ENCODE peak calls at places on chromosomes 11 and 22, in five cellular contexts. Y, K, V, W and T are unnamed samples.

GRCh38 chr11:11149671-11150459 is 203.2 kb downstream of the CSNK2A3 start:
- DNase-seq in V (no peak), W (no peak), K (no peak), Y (no peak), T (no peak)

GRCh38 chr22:48444320-48445112 is 1383.2 kb downstream of the BRD1 start:
- DNase-seq in V (no peak), Y (no peak), K (no peak), W (no peak), T (peak; percentile 6)

GRCh38 chr11:24064309-24064903 is 432.4 kb upstream of the LUZP2 start:
- DNase-seq in W (no peak), V (no peak), K (no peak), Y (no peak), T (no peak)

GRCh38 chr11:20638074-20638473 is 31.3 kb upstream of the NELL1 start:
- DNase-seq in K (no peak), W (no peak), V (no peak), Y (no peak), T (no peak)

GRCh38 chr11:113550179-113550578 is 75.0 kb upstream of the DRD2 start:
- DNase-seq in V (no peak), W (no peak), K (no peak), Y (no peak), T (no peak)

GRCh38 chr11:69971741-69972140 is 106.4 kb upstream of the ANO1 start:
- DNase-seq in W (no peak), V (no peak), Y (no peak), K (no peak), T (no peak)

GRCh38 chr11:26820739-26821138 is 98.9 kb upstream of the SLC5A12 start:
- DNase-seq in V (no peak), W (no peak), Y (peak; percentile 92), K (no peak), T (no peak)

GRCh38 chr22:36439481-36440271 is 41.8 kb downstream of the TXN2 start:
- DNase-seq in K (no peak), V (peak; percentile 85), Y (peak; percentile 93), W (peak; percentile 65), T (peak; percentile 61)

GRCh38 chr11:36478700-36479329 is 31.3 kb downstream of the TRAF6 start:
- DNase-seq in K (no peak), V (peak; percentile 35), Y (peak; percentile 76), W (no peak), T (peak; percentile 80)

GRCh38 chr11:14320020-14320419 is 39.0 kb downstream of the RRAS2 start:
- DNase-seq in W (no peak), V (no peak), K (no peak), Y (no peak), T (no peak)

GRCh38 chr11:16924826-16925494 is 89.3 kb downstream of the PLEKHA7 start:
- DNase-seq in Y (peak; percentile 68), V (peak; percentile 96), K (peak; percentile 82), W (peak; percentile 44), T (peak; percentile 89)

GRCh38 chr22:50229370-50229769 is 15.5 kb downstream of the TUBGCP6 start:
- DNase-seq in V (no peak), Y (no peak), K (no peak), W (no peak), T (no peak)

GRCh38 chr22:50228366-50228765 is 16.5 kb downstream of the TUBGCP6 start:
- DNase-seq in W (no peak), K (no peak), Y (no peak), V (no peak), T (no peak)

GRCh38 chr22:50232481-50233151 is 12.2 kb downstream of the TUBGCP6 start:
- DNase-seq in V (no peak), K (no peak), W (no peak), Y (no peak), T (no peak)

GRCh38 chr22:50236731-50237409 is 8.0 kb downstream of the TUBGCP6 start:
- DNase-seq in V (peak; percentile 25), K (no peak), Y (no peak), W (no peak), T (no peak)

DNA sequence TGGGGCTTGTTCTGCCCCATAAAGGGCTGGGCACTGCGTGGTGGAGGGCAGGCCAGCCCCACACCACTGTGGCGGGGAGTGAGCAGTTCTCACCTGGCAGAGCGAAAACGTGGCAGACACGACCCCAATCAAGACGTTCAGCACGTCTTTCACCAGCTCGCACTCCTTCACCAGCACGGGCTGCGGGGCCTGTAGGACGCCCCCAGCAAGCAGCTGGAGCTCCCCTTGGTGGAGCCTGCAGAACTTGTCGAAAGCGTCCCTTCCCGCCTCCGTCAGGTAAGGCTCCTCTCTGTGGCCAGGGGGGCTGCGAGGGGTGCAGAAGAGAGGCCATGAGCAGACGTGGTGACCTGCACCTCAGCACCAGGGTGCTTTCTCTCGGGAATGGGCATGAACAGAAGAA is 11.6 kb downstream of the TUBGCP6 start:
- DNase-seq in V (no peak), Y (no peak), W (no peak), K (no peak), T (no peak)
- H3K4me3 ChIP-seq in V (no peak overlapping the region), Y (no peak overlapping the region), W (no peak overlapping the region), K (no peak overlapping the region), T (no peak overlapping the region)

DNA sequence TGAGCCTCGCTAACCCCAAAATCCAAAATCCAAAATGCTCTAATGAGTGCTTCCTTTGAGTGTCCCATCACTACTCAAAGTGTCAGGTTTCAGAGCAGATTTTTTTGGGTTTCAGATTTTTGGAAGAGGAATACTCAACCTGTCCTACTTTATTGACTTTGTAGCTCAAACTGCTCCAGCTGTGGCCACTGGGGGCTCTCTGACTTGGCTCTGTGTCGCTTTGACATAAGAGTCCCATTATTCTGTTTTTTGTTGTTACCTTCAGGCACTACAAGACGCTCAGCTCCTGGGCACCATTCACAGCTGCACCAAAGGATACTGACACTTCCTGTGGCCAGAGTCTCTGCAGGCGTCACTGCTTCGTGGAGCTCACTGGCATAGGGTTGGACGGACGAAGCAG is 41.1 kb downstream of the PHF21B start:
- DNase-seq in Y (no peak), K (no peak), V (no peak), W (no peak), T (no peak)
- TF ChIP-seq CTCF in Y (no peak), K (no peak), V (no peak), W (no peak), T (no peak)

GRCh38 chr11:75376175-75376574 is 23.1 kb upstream of the RPS3 start:
- DNase-seq in W (no peak), K (no peak), Y (no peak), V (no peak), T (no peak)
- H3K4me1 ChIP-seq in W (no peaks in the 10 kb centered on the region), K (peaks cover 26% of the 10 kb centered on the region), Y (no peaks in the 10 kb centered on the region), V (peaks cover 39% of the 10 kb centered on the region), T (peaks cover 33% of the 10 kb centered on the region)

GRCh38 chr11:2777871-2778629 is 78.3 kb upstream of the KCNQ1OT1 start:
- DNase-seq in W (peak; percentile 16), Y (no peak), V (no peak), K (peak; percentile 64), T (peak; percentile 53)
- H3K4me3 ChIP-seq in W (no peak overlapping the region), Y (no peak overlapping the region), V (no peak overlapping the region), K (no peak overlapping the region), T (no peak overlapping the region)

GRCh38 chr22:28105396-28105795 is 186.3 kb upstream of the PITPNB start:
- DNase-seq in Y (peak; percentile 84), K (no peak), V (no peak), W (no peak), T (no peak)

GRCh38 chr22:28105988-28106387 is 186.9 kb upstream of the PITPNB start:
- DNase-seq in K (no peak), Y (no peak), W (no peak), V (no peak), T (no peak)

GRCh38 chr22:28102413-28102812 is 183.4 kb upstream of the PITPNB start:
- DNase-seq in V (no peak), Y (no peak), W (no peak), K (no peak), T (no peak)

GRCh38 chr22:28106601-28107000 is 187.5 kb upstream of the PITPNB start:
- DNase-seq in W (no peak), K (no peak), V (no peak), Y (no peak), T (no peak)

DNA sequence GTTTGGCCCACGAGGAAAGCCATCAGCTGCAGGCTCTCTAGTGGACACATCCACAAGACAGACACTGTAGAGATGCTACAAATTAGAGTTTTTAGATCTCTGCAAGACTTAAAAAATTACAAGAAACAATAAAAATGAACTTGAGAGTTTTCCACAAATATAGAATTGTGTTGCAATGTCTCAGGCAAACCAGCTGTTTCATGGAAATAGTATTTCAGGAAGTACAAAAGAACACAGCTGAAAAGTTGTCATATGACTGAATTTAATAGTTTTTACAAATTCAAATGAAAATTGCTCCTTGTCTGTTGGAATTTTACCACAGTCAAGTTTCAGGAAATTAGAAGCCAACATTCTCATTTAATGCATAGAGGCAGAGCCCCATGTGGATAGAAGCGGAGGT is 184.5 kb upstream of the PITPNB start:
- DNase-seq in K (no peak), V (no peak), W (no peak), Y (peak; percentile 45), T (no peak)
- TF ChIP-seq CTCF in K (no peak), V (no peak), W (no peak), Y (no peak), T (no peak)

DNA sequence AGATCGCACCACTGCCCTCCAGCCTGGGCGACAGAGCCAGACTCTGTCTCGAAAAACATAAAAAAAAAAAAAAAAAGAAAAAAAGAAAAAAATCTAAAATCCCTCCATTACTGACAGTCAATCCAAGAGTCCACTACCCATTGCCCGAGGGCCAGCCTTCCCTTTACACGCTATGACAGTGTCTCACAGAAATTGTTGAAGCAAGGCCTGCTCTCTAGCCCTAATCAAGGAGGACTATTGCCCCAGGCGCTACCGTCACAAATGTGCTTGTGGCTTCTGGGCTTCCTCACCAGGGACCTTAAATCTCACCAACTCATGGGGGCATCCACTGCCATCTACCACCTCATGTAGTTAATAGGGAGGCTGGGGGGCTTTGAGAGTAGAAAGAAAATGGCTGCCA is 49.9 kb downstream of the UBASH3B start:
- DNase-seq in Y (no peak), W (no peak), K (no peak), V (no peak), T (no peak)
- H3K4me1 ChIP-seq in Y (no peaks in the 10 kb centered on the region), W (no peaks in the 10 kb centered on the region), K (no peaks in the 10 kb centered on the region), V (peaks cover 51% of the 10 kb centered on the region), T (no peaks in the 10 kb centered on the region)

DNA sequence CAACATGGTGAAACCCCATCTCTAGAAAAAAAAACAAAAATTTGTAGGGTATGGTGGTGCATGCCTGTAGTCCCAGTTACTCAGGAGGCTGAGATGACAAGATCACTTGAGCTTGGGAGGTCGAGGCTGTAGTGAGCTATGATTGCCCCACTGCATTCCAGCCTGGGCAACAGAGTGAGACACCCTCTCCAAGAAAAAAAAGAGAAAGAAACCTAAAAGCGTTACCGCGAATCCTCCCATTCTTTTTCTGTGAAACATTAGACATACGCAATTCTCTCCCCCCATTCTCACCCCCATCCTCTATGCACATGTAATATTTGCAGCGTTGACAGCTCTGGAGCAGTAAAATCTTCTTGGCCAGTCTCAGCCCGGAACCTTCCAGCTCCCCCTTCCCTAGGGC is 2.1 kb downstream of the LRP4 start:
- DNase-seq in Y (no peak), W (no peak), V (no peak), K (no peak), T (no peak)
- H3K4me3 ChIP-seq in Y (peak overlapping the region; percentile 51), W (peak overlapping the region; percentile 62), V (peak overlapping the region; percentile 55), K (peak overlapping the region; percentile 60), T (no peak overlapping the region)